ENCODE peak calls at places on chromosomes 3 and 15, in four cellular contexts. Z is lower lobe of right lung, E is cardiac muscle cell, H is epithelial cell of esophagus. D is an unnamed sample.

GRCh38 chr3:196726788-196727675 is 12.6 kb upstream of the PAK2 start:
- DNase-seq in Z (no peak), E (no peak), H (peak; percentile 60), D (no peak)

GRCh38 chr15:38549222-38549621 is 15.4 kb downstream of the RASGRP1 start:
- DNase-seq in Z (no peak), E (no peak), H (peak; percentile 34), D (no peak)

GRCh38 chr3:45646051-45646585 is 43.1 kb upstream of the SACM1L start:
- DNase-seq in Z (peak; percentile 81), E (no peak), H (no peak), D (no peak)

GRCh38 chr3:72288955-72289707 is 504.2 kb upstream of the PROK2 start:
- DNase-seq in Z (peak; percentile 66), E (peak; percentile 52), H (peak; percentile 71), D (peak; percentile 52)

GRCh38 chr15:89472785-89473256 is 23.6 kb downstream of the RHCG start:
- DNase-seq in Z (no peak), E (peak; percentile 84), H (peak; percentile 66), D (peak; percentile 28)

GRCh38 chr3:133965033-133965570 is 64.6 kb downstream of the SLCO2A1 start:
- DNase-seq in Z (no peak), E (no peak), H (no peak), D (no peak)

GRCh38 chr15:78313383-78313782 is 14.0 kb upstream of the SKIC8 start:
- DNase-seq in Z (no peak), E (no peak), H (no peak), D (no peak)

GRCh38 chr15:49876401-49877038 is 242.5 kb downstream of the ATP8B4 start:
- DNase-seq in Z (no peak), E (peak; percentile 17), H (peak; percentile 46), D (no peak)

D was measured in stomach.